ENCODE peak calls at places on chromosomes 5 and 9, in five cellular contexts. K is H1; I is Right ventricle myocardium inferior; D is ACHN; Q is activated CD4-positive, CD25-positive, alpha-beta regulatory T cell treated with anti-CD3 and anti-CD28 coated beads, Interleukin-2, amount 50 U/mL, for 16 hours. Y is an unnamed sample.

GRCh38 chr5:76986828-76987526 is 34.1 kb downstream of the CRHBP start:
- DNase-seq in I (no peak), Q (no peak), K (no peak), D (no peak), Y (no peak)

GRCh38 chr5:111595425-111595824 is 83.1 kb upstream of the STARD4 start:
- DNase-seq in K (no peak), Q (no peak), I (no peak), D (no peak), Y (no peak)

GRCh38 chr9:134474058-134474370 is 147.8 kb downstream of the RXRA start:
- DNase-seq in Q (no peak), D (no peak), K (no peak), I (peak), Y (no peak)

GRCh38 chr5:35248843-35249780 is 18.8 kb upstream of the PRLR start:
- DNase-seq in Q (no peak), I (no peak), K (no peak), D (no peak), Y (peak)

GRCh38 chr5:94433393-94434149 is 184.8 kb downstream of the KIAA0825 start:
- DNase-seq in Q (no peak), D (no peak), I (no peak), K (no peak), Y (peak)

GRCh38 chr5:1543398-1544293 is 19.9 kb upstream of the LPCAT1 start:
- DNase-seq in I (no peak), D (no peak), Q (no peak), K (peak), Y (no peak)

GRCh38 chr5:56316302-56316994 is 83.3 kb upstream of the ANKRD55 start:
- DNase-seq in I (no peak), K (no peak), Q (no peak), D (no peak), Y (no peak)

GRCh38 chr5:33939863-33940262 is 3.7 kb downstream of the RXFP3 start:
- DNase-seq in K (no peak), D (no peak), I (no peak), Q (no peak), Y (peak)

GRCh38 chr9:14393382-14393781 is 79.4 kb upstream of the NFIB start:
- DNase-seq in K (no peak), Q (no peak), D (no peak), I (no peak), Y (no peak)

GRCh38 chr5:126523818-126524522 is 71.0 kb downstream of the ALDH7A1 start:
- DNase-seq in K (peak), Q (no peak), I (no peak), D (no peak), Y (no peak)

GRCh38 chr9:88660611-88661010 is 125.6 kb downstream of the NXNL2 start:
- DNase-seq in Q (no peak), I (no peak), D (peak), K (peak), Y (peak)

GRCh38 chr9:76018244-76018643 is 127.8 kb downstream of the PCSK5 start:
- DNase-seq in Q (no peak), D (no peak), I (no peak), K (no peak), Y (no peak)

GRCh38 chr5:111494350-111494999 is 17.9 kb downstream of the STARD4 start:
- DNase-seq in I (no peak), D (no peak), K (no peak), Q (no peak), Y (no peak)

GRCh38 chr5:172939045-172939444 is 20.2 kb upstream of the RPL26L1 start:
- DNase-seq in I (no peak), D (peak), Q (no peak), K (peak), Y (peak)

GRCh38 chr9:134996591-134997530 is 79.1 kb upstream of the FCN1 start:
- DNase-seq in K (no peak), Q (no peak), D (no peak), I (peak), Y (no peak)

GRCh38 chr5:131932235-131932634 is 13.2 kb downstream of the MEIKIN start:
- DNase-seq in I (no peak), Q (no peak), D (no peak), K (no peak), Y (no peak)

GRCh38 chr5:148408092-148408491 is 24.3 kb downstream of the FBXO38 start:
- DNase-seq in I (no peak), K (no peak), D (no peak), Q (no peak), Y (no peak)

GRCh38 chr9:21137020-21137419 is 4.6 kb downstream of the IFNW1 start:
- DNase-seq in D (no peak), I (no peak), Q (no peak), K (no peak), Y (no peak)

GRCh38 chr9:26723486-26723885 is 169.1 kb downstream of the CAAP1 start:
- DNase-seq in Q (no peak), D (peak), K (peak), I (no peak), Y (no peak)

GRCh38 chr9:129761901-129762359 is 9.1 kb upstream of the PTGES start:
- DNase-seq in Q (no peak), D (peak), K (no peak), I (no peak), Y (no peak)

GRCh38 chr9:126652140-126652558 is 38.4 kb downstream of the LMX1B start:
- DNase-seq in D (no peak), I (no peak), K (no peak), Q (no peak), Y (no peak)